ENCODE peak calls at places on chromosomes 12 and 14, in four cellular contexts. One of them, this sample, is unnamed.

GRCh38 chr12:31227401-31227981 is 98.5 kb downstream of the SINHCAF start:
- DNase-seq in K562: no peak
- DNase-seq in GM12878: no peak
- DNase-seq in HepG2: no peak
- DNase-seq in this sample: no peak

GRCh38 chr14:89443002-89443660 is 26.1 kb upstream of the FOXN3 start:
- DNase-seq in HepG2: no peak
- DNase-seq in GM12878: no peak
- DNase-seq in K562: no peak
- DNase-seq in this sample: no peak

GRCh38 chr12:38124247-38125012 is 192.1 kb upstream of the ALG10B start:
- DNase-seq in GM12878: no peak
- DNase-seq in K562: no peak
- DNase-seq in HepG2: peak
- DNase-seq in this sample: no peak

GRCh38 chr14:96847451-96847850 is 50.3 kb downstream of the VRK1 start:
- DNase-seq in GM12878: no peak
- DNase-seq in HepG2: no peak
- DNase-seq in K562: peak
- DNase-seq in this sample: no peak

GRCh38 chr12:19482551-19483109 is 43.3 kb downstream of the AEBP2 start:
- DNase-seq in HepG2: no peak
- DNase-seq in K562: peak
- DNase-seq in GM12878: peak
- DNase-seq in this sample: peak

GRCh38 chr12:53624453-53624852 is 1.7 kb downstream of the ATF7 start:
- DNase-seq in K562: no peak
- DNase-seq in HepG2: no peak
- DNase-seq in GM12878: no peak
- DNase-seq in this sample: no peak

GRCh38 chr12:113056631-113057488 is at the start of gene DTX1:
- DNase-seq in GM12878: no peak
- DNase-seq in HepG2: no peak
- DNase-seq in K562: no peak
- DNase-seq in this sample: no peak

GRCh38 chr14:72123755-72124154 is 191.5 kb downstream of the RGS6 start:
- DNase-seq in HepG2: no peak
- DNase-seq in K562: no peak
- DNase-seq in GM12878: no peak
- DNase-seq in this sample: no peak

GRCh38 chr12:8692573-8692972 is 5.2 kb upstream of the RIMKLB start:
- DNase-seq in HepG2: no peak
- DNase-seq in GM12878: no peak
- DNase-seq in K562: no peak
- DNase-seq in this sample: no peak

GRCh38 chr14:68520637-68521556 is 272.0 kb downstream of the ZFP36L1 start:
- DNase-seq in GM12878: no peak
- DNase-seq in HepG2: peak
- DNase-seq in K562: no peak
- DNase-seq in this sample: no peak

GRCh38 chr12:118103231-118103600 is 595 bp downstream of the VSIG10 start:
- DNase-seq in HepG2: no peak
- DNase-seq in K562: no peak
- DNase-seq in GM12878: no peak
- DNase-seq in this sample: no peak

GRCh38 chr14:32230181-32230580 is 27.1 kb upstream of the RNU6-8 start:
- DNase-seq in HepG2: no peak
- DNase-seq in GM12878: no peak
- DNase-seq in K562: no peak
- DNase-seq in this sample: no peak

GRCh38 chr12:2099595-2099994 is 46.8 kb downstream of the CACNA1C start:
- DNase-seq in K562: no peak
- DNase-seq in GM12878: no peak
- DNase-seq in HepG2: no peak
- DNase-seq in this sample: no peak

GRCh38 chr14:25371053-25371452 is 321.1 kb upstream of the STXBP6 start:
- DNase-seq in HepG2: no peak
- DNase-seq in GM12878: no peak
- DNase-seq in K562: no peak
- DNase-seq in this sample: no peak

GRCh38 chr12:48978741-48979601 is 849 bp downstream of the WNT1 start:
- DNase-seq in GM12878: no peak
- DNase-seq in HepG2: no peak
- DNase-seq in K562: no peak
- DNase-seq in this sample: no peak

DNA sequence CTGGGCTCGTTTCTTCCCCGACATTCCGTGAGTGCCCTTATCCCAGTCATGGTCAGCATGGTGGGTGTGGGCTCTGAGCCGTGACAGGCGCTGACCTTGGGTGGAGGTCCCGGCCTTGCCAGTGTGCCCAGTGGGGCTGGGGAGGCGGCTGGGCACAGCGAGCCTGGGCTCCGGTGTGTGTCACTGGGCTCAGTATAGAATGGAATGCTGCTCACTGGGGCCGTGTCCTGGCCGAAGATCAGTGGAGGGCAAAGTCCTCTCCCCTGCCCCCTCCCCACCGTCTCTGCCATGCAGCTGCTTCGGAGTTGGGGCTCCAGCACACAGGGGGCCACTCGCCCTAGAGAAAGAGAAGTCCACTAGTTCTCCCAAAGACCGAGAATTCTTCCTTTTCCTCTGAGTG is 164.4 kb downstream of the TSPAN9 start:
- DNase-seq in GM12878: no peak
- DNase-seq in HepG2: peak
- DNase-seq in K562: no peak
- DNase-seq in this sample: no peak
- TF ChIP-seq TAF1 in GM12878: no peak
- TF ChIP-seq TAF1 in HepG2: no peak
- TF ChIP-seq TAF1 in K562: no peak
- TF ChIP-seq TAF1 in this sample: no peak

GRCh38 chr12:132469423-132469822 is 20.5 kb upstream of the FBRSL1 start:
- DNase-seq in K562: no peak
- DNase-seq in HepG2: no peak
- DNase-seq in GM12878: peak
- DNase-seq in this sample: no peak
- TF ChIP-seq TAF1 in K562: no peak
- TF ChIP-seq TAF1 in HepG2: no peak
- TF ChIP-seq TAF1 in GM12878: no peak
- TF ChIP-seq TAF1 in this sample: no peak

GRCh38 chr12:22712083-22712482 is 87.1 kb downstream of the ETNK1 start:
- DNase-seq in K562: no peak
- DNase-seq in GM12878: no peak
- DNase-seq in HepG2: no peak
- DNase-seq in this sample: no peak
- TF ChIP-seq TAF1 in K562: no peak
- TF ChIP-seq TAF1 in GM12878: no peak
- TF ChIP-seq TAF1 in HepG2: no peak
- TF ChIP-seq TAF1 in this sample: no peak

GRCh38 chr12:101414533-101415119 is 7.1 kb upstream of the ARL1 start:
- DNase-seq in HepG2: peak
- DNase-seq in GM12878: peak
- DNase-seq in K562: peak
- DNase-seq in this sample: no peak
- TF ChIP-seq TAF1 in HepG2: no peak
- TF ChIP-seq TAF1 in GM12878: no peak
- TF ChIP-seq TAF1 in K562: no peak
- TF ChIP-seq TAF1 in this sample: no peak

This sample was measured in GM12892.